ENCODE peak calls at places on chromosomes 1 and 21, in ten cellular contexts. A, V, N, R, W, U, H, G, T and O are unnamed samples.

GRCh38 chr1:235015291-235015990 is 113.2 kb downstream of the TOMM20 start:
- DNase-seq in A (no peak), V (no peak), N (no peak), R (no peak), W (no peak), U (no peak), H (no peak), G (no peak), T (peak), O (no peak)

GRCh38 chr21:40146201-40146890 is 279.1 kb downstream of the PCP4 start:
- DNase-seq in A (no peak), V (no peak), N (no peak), R (no peak), W (no peak), U (no peak), H (no peak), G (peak), T (no peak), O (no peak)

GRCh38 chr1:33130297-33130696 is 49.3 kb downstream of the AZIN2 start:
- DNase-seq in A (no peak), V (no peak), N (peak), R (no peak), W (no peak), U (no peak), H (no peak), G (no peak), T (peak), O (no peak)

GRCh38 chr1:232377494-232377770 is 252.5 kb downstream of the SIPA1L2 start:
- DNase-seq in A (no peak), V (no peak), N (peak), R (no peak), W (no peak), U (no peak), H (no peak), G (no peak), T (no peak), O (no peak)

GRCh38 chr21:41410361-41410760 is 15.7 kb upstream of the MX1 start:
- DNase-seq in A (no peak), V (no peak), N (no peak), R (no peak), W (no peak), U (no peak), H (no peak), G (no peak), T (no peak), O (no peak)

GRCh38 chr1:169595764-169596711 is 9.8 kb upstream of the F5 start:
- DNase-seq in A (no peak), V (no peak), N (peak), R (no peak), W (no peak), U (no peak), H (no peak), G (no peak), T (no peak), O (no peak)

GRCh38 chr1:23343246-23344110 is 606 bp downstream of the HNRNPR start:
- DNase-seq in A (peak), V (no peak), N (peak), R (peak), W (peak), U (peak), H (no peak), G (no peak), T (peak), O (peak)

GRCh38 chr1:111593403-111594127 is 26.0 kb upstream of the RAP1A start:
- DNase-seq in A (no peak), V (no peak), N (peak), R (no peak), W (no peak), U (no peak), H (no peak), G (no peak), T (no peak), O (no peak)

GRCh38 chr1:20386682-20387081 is 96.0 kb downstream of the VWA5B1 start:
- DNase-seq in A (no peak), V (peak), N (no peak), R (no peak), W (no peak), U (no peak), H (no peak), G (no peak), T (no peak), O (no peak)